ENCODE peak calls at places on chromosomes 12 and 14, in seven cellular contexts. F, U, E, W, S, G and O are unnamed samples.
A peak's percentile ranks its signal among the peaks of the same experiment; 100 is the strongest.

GRCh38 chr12:24851341-24851740 is 97.6 kb downstream of the BCAT1 start:
- DNase-seq in F (no peak), U (no peak), E (no peak), W (no peak), S (no peak), G (no peak), O (no peak)

GRCh38 chr14:24941719-24942118 is 108.2 kb downstream of the STXBP6 start:
- DNase-seq in F (no peak), U (no peak), E (no peak), W (peak; percentile 89), S (no peak), G (no peak), O (no peak)

GRCh38 chr12:11152725-11153124 is 18.3 kb upstream of the SMIM10L1 start:
- DNase-seq in F (no peak), U (no peak), E (no peak), W (no peak), S (no peak), G (no peak), O (no peak)

GRCh38 chr14:101502761-101503392 is 58.4 kb upstream of the DIO3 start:
- DNase-seq in F (no peak), U (no peak), E (no peak), W (peak; percentile 34), S (no peak), G (no peak), O (no peak)

GRCh38 chr14:56666716-56667115 is 87.1 kb downstream of the TMEM260 start:
- DNase-seq in F (no peak), U (no peak), E (no peak), W (no peak), S (peak; percentile 50), G (no peak), O (no peak)

GRCh38 chr12:26768611-26769603 is 64.1 kb downstream of the ITPR2 start:
- DNase-seq in F (no peak), U (no peak), E (no peak), W (no peak), S (no peak), G (no peak), O (no peak)

GRCh38 chr14:58746261-58746660 is 108.5 kb downstream of the DACT1 start:
- DNase-seq in F (no peak), U (no peak), E (no peak), W (no peak), S (no peak), G (no peak), O (no peak)

GRCh38 chr14:105853907-105854599 is 327.7 kb downstream of the TMEM121 start:
- DNase-seq in F (no peak), U (no peak), E (no peak), W (peak; percentile 42), S (no peak), G (no peak), O (no peak)

GRCh38 chr14:63343878-63344277 is 25.1 kb upstream of the GPHB5 start:
- DNase-seq in F (no peak), U (no peak), E (no peak), W (no peak), S (peak; percentile 68), G (no peak), O (peak; percentile 57)

GRCh38 chr12:108629824-108630476 is 3.7 kb downstream of the SELPLG start:
- DNase-seq in F (peak; percentile 38), U (peak; percentile 72), E (peak; percentile 72), W (peak; percentile 55), S (peak; percentile 81), G (peak; percentile 62), O (no peak)